ENCODE peak calls at places on chromosomes 4 and X, in six cellular contexts. Q is HL-60, L is H7, U is substantia nigra, D is T-helper 2 cell, I is globus pallidus. O is an unnamed sample.

GRCh38 chr4:79982587-79983327 is 90.3 kb downstream of the ANTXR2 start:
- DNase-seq in Q (no peak), L (no peak), U (no peak), D (no peak), I (no peak), O (no peak)

GRCh38 chrX:64291106-64291505 is 60.7 kb upstream of the ASB12 start:
- DNase-seq in Q (no peak), L (no peak), U (no peak), D (no peak), I (no peak), O (no peak)

GRCh38 chrX:13673016-13673415 is 15.9 kb upstream of the RAB9A start:
- DNase-seq in Q (no peak), L (peak), U (no peak), D (no peak), I (no peak), O (no peak)

GRCh38 chr4:76373919-76374552 is 46.9 kb downstream of the CCDC158 start:
- DNase-seq in Q (no peak), L (no peak), U (no peak), D (no peak), I (no peak), O (no peak)

GRCh38 chr4:66991521-66991920 is 553.8 kb downstream of the CENPC start:
- DNase-seq in Q (no peak), L (no peak), U (no peak), D (no peak), I (no peak), O (no peak)

GRCh38 chrX:37314526-37314925 is 34.6 kb upstream of the PRRG1 start:
- DNase-seq in Q (no peak), L (no peak), U (no peak), D (no peak), I (no peak), O (no peak)

GRCh38 chr4:177964061-177964460 is 521.8 kb upstream of the AGA start:
- DNase-seq in Q (no peak), L (no peak), U (no peak), D (no peak), I (no peak), O (no peak)

GRCh38 chr4:155846929-155847328 is 19.1 kb downstream of the ASIC5 start:
- DNase-seq in Q (no peak), L (no peak), U (no peak), D (no peak), I (no peak), O (no peak)

GRCh38 chr4:15912961-15913630 is 25.4 kb downstream of the FGFBP1 start:
- DNase-seq in Q (no peak), L (no peak), U (no peak), D (no peak), I (no peak), O (no peak)

GRCh38 chrX:6448003-6448402 is 86.9 kb downstream of the VCX3A start:
- DNase-seq in Q (no peak), L (no peak), U (no peak), D (no peak), I (no peak), O (no peak)

GRCh38 chr4:186932631-186933150 is 209.0 kb upstream of the FAT1 start:
- DNase-seq in Q (no peak), L (no peak), U (no peak), D (no peak), I (no peak), O (no peak)

GRCh38 chr4:81198151-81198550 is 16.9 kb downstream of the PRKG2 start:
- DNase-seq in Q (no peak), L (no peak), U (no peak), D (no peak), I (no peak), O (no peak)

GRCh38 chr4:82172186-82172585 is 201.6 kb downstream of the HNRNPD start:
- DNase-seq in Q (no peak), L (no peak), U (no peak), D (no peak), I (no peak), O (no peak)

GRCh38 chr4:52376107-52376704 is 282.9 kb downstream of the USP46 start:
- DNase-seq in Q (peak), L (peak), U (no peak), D (no peak), I (peak), O (no peak)

GRCh38 chr4:31204895-31205294 is 484.7 kb downstream of the PCDH7 start:
- DNase-seq in Q (no peak), L (no peak), U (no peak), D (no peak), I (no peak), O (no peak)

GRCh38 chr4:123505077-123505456 is 108.5 kb downstream of the SPRY1 start:
- DNase-seq in Q (no peak), L (peak), U (no peak), D (no peak), I (no peak), O (no peak)

GRCh38 chr4:139628184-139629012 is 37.2 kb upstream of the MGST2 start:
- DNase-seq in Q (no peak), L (peak), U (no peak), D (no peak), I (peak), O (no peak)

GRCh38 chr4:8337083-8337482 is 67.5 kb downstream of the HTRA3 start:
- DNase-seq in Q (peak), L (no peak), U (no peak), D (no peak), I (no peak), O (no peak)

GRCh38 chrX:46770006-46770816 is 11.3 kb upstream of the SLC9A7 start:
- DNase-seq in Q (no peak), L (no peak), U (no peak), D (no peak), I (no peak), O (no peak)

GRCh38 chr4:53591372-53591892 is at the start of gene LNX1:
- DNase-seq in Q (peak), L (peak), U (no peak), D (no peak), I (no peak), O (no peak)

GRCh38 chrX:49879656-49880277 is 483 bp downstream of the USP27X start:
- DNase-seq in Q (no peak), L (peak), U (no peak), D (no peak), I (no peak), O (no peak)

GRCh38 chr4:83852085-83852451 is 316.2 kb downstream of the GPAT3 start:
- DNase-seq in Q (no peak), L (no peak), U (no peak), D (no peak), I (no peak), O (no peak)

GRCh38 chrX:8036914-8037313 is 109.7 kb upstream of the PNPLA4 start:
- DNase-seq in Q (no peak), L (no peak), U (no peak), D (no peak), I (no peak), O (no peak)

GRCh38 chr4:1198070-1198844 is 25.9 kb upstream of the SPON2 start:
- DNase-seq in Q (no peak), L (peak), U (no peak), D (no peak), I (no peak), O (no peak)

O was measured in effector CD4-positive, alpha-beta T cell.